ENCODE peak calls at places on chromosomes 2 and 18, in nine cellular contexts. A is CD8-positive, alpha-beta memory T cell; N is hepatocyte; H is fibroblast of lung; L is neuronal stem cell; V is vagina; I is tibial artery; G is lung; K is lower lobe of right lung. R is an unnamed sample.

GRCh38 chr18:48933578-48934399 is 17.0 kb downstream of the SMAD7 start:
- DNase-seq in A (no peak), N (no peak), V (no peak), G (no peak), I (no peak), L (no peak), H (no peak), K (peak), R (no peak)

GRCh38 chr2:88826399-88826798 is 134.9 kb downstream of the RPIA start:
- DNase-seq in H (no peak), K (no peak), L (no peak), N (no peak), I (no peak), V (no peak), A (no peak), G (no peak), R (no peak)

GRCh38 chr2:29053223-29053622 is 21.1 kb downstream of the PCARE start:
- DNase-seq in L (no peak), H (no peak), K (no peak), N (no peak), G (no peak), V (no peak), A (no peak), I (no peak), R (no peak)

GRCh38 chr2:240429872-240430491 is 5.5 kb upstream of the GPC1 start:
- DNase-seq in I (no peak), A (no peak), K (peak), L (no peak), N (no peak), H (no peak), G (no peak), V (no peak), R (peak)

GRCh38 chr2:16828828-16829160 is 163.2 kb upstream of the CYRIA start:
- DNase-seq in K (no peak), I (no peak), A (no peak), N (no peak), V (no peak), L (no peak), H (no peak), G (no peak), R (no peak)

GRCh38 chr2:38959464-38959863 is 69.8 kb downstream of the ARHGEF33 start:
- DNase-seq in H (no peak), I (no peak), K (no peak), L (no peak), N (no peak), V (no peak), A (no peak), G (no peak), R (peak)

GRCh38 chr2:105358593-105358992 is 21.3 kb downstream of the C2orf49 start:
- DNase-seq in I (no peak), V (no peak), H (no peak), L (no peak), N (no peak), K (no peak), A (no peak), G (no peak), R (no peak)

GRCh38 chr2:7083580-7084509 is 166.6 kb downstream of the RNF144A start:
- DNase-seq in K (no peak), I (no peak), A (no peak), V (no peak), L (no peak), G (no peak), H (peak), N (peak), R (no peak)

GRCh38 chr2:201966691-201967388 is 66.8 kb upstream of the FZD7 start:
- DNase-seq in G (no peak), I (no peak), K (peak), V (no peak), A (no peak), N (no peak), H (no peak), L (no peak), R (no peak)

GRCh38 chr18:50340078-50340477 is 34.8 kb upstream of the SKA1 start:
- DNase-seq in L (no peak), I (no peak), H (no peak), V (no peak), G (no peak), A (no peak), N (no peak), K (no peak), R (no peak)

GRCh38 chr2:102486941-102487702 is 14.1 kb downstream of the SLC9A4 start:
- DNase-seq in V (no peak), G (no peak), H (no peak), L (no peak), I (no peak), N (no peak), A (no peak), K (no peak), R (no peak)

GRCh38 chr2:135023886-135024285 is 23.4 kb downstream of the MAP3K19 start:
- DNase-seq in A (no peak), H (no peak), G (no peak), I (no peak), K (no peak), V (no peak), N (no peak), L (no peak), R (no peak)

GRCh38 chr18:9869713-9870430 is 15.9 kb upstream of the TXNDC2 start:
- DNase-seq in G (no peak), L (no peak), I (no peak), N (peak), H (peak), A (no peak), V (no peak), K (no peak), R (no peak)

GRCh38 chr2:222891890-222892289 is 31.1 kb downstream of the ACSL3 start:
- DNase-seq in I (no peak), N (no peak), L (no peak), V (no peak), A (no peak), G (no peak), H (peak), K (no peak), R (no peak)

GRCh38 chr2:66885775-66886402 is 451.0 kb downstream of the MEIS1 start:
- DNase-seq in K (no peak), V (no peak), L (no peak), I (no peak), A (no peak), G (no peak), H (no peak), N (no peak), R (no peak)

GRCh38 chr2:18889565-18890332 is 300.4 kb upstream of the NT5C1B start:
- DNase-seq in H (no peak), V (no peak), K (no peak), L (no peak), I (no peak), N (no peak), A (no peak), G (no peak), R (no peak)

GRCh38 chr2:155633887-155634570 is 698.5 kb downstream of the NR4A2 start:
- DNase-seq in G (no peak), A (no peak), H (no peak), L (no peak), V (no peak), I (no peak), K (no peak), N (no peak), R (no peak)

GRCh38 chr2:77816618-77817017 is 294.4 kb upstream of the LRRTM4 start:
- DNase-seq in H (no peak), G (no peak), A (no peak), V (no peak), K (no peak), L (no peak), N (no peak), I (no peak), R (no peak)

GRCh38 chr2:152407204-152407721 is 72.3 kb downstream of the FMNL2 start:
- DNase-seq in G (no peak), V (no peak), H (peak), I (peak), N (peak), A (no peak), L (peak), K (no peak), R (peak)

GRCh38 chr2:172833898-172834297 is 98.3 kb downstream of the RAPGEF4 start:
- DNase-seq in K (no peak), V (no peak), L (no peak), H (peak), A (no peak), G (no peak), N (no peak), I (no peak), R (no peak)

GRCh38 chr18:52569492-52569891 is 229.5 kb downstream of the DCC start:
- DNase-seq in I (no peak), L (no peak), H (peak), K (no peak), G (no peak), A (no peak), V (no peak), N (no peak), R (no peak)

GRCh38 chr18:77021075-77021474 is 111.5 kb downstream of the MBP start:
- DNase-seq in L (no peak), V (no peak), H (no peak), G (no peak), I (no peak), K (no peak), N (no peak), A (no peak), R (no peak)

GRCh38 chr2:105496271-105496670 is 97.4 kb upstream of the FHL2 start:
- DNase-seq in G (peak), V (no peak), I (no peak), A (no peak), K (no peak), N (no peak), H (no peak), L (no peak), R (no peak)

GRCh38 chr2:1784087-1784486 is 39.8 kb upstream of the PXDN start:
- DNase-seq in K (no peak), L (no peak), G (no peak), V (no peak), H (peak), I (no peak), A (no peak), N (no peak), R (peak)

GRCh38 chr2:69641887-69642708 is 1.4 kb downstream of the AAK1 start:
- DNase-seq in G (no peak), H (no peak), V (no peak), A (peak), N (no peak), L (no peak), I (no peak), K (no peak), R (no peak)

GRCh38 chr2:201886504-201886903 is 80.2 kb downstream of the CDK15 start:
- DNase-seq in A (no peak), N (no peak), I (no peak), G (no peak), V (no peak), K (no peak), H (no peak), L (no peak), R (no peak)

GRCh38 chr2:161230959-161231358 is 70.7 kb downstream of the TANK start:
- DNase-seq in G (no peak), A (no peak), N (no peak), L (no peak), V (no peak), K (no peak), I (no peak), H (no peak), R (no peak)

GRCh38 chr2:69184224-69184623 is 171.2 kb downstream of the ANTXR1 start:
- DNase-seq in G (no peak), K (no peak), A (no peak), H (no peak), I (no peak), N (no peak), V (no peak), L (no peak), R (no peak)

GRCh38 chr2:173160618-173161017 is 85.0 kb downstream of the MAP3K20 start:
- DNase-seq in I (no peak), K (no peak), H (no peak), N (no peak), L (no peak), G (no peak), A (no peak), V (no peak), R (no peak)

GRCh38 chr2:96163768-96164429 is 18.7 kb upstream of the DUSP2 start:
- DNase-seq in A (peak), L (no peak), K (no peak), V (peak), G (no peak), H (no peak), I (no peak), N (no peak), R (no peak)

GRCh38 chr2:42304059-42304713 is 56.8 kb downstream of the COX7A2L start:
- DNase-seq in L (no peak), V (no peak), N (no peak), A (no peak), I (no peak), H (no peak), G (no peak), K (no peak), R (no peak)

GRCh38 chr2:71877636-71878035 is 270.0 kb downstream of the CYP26B1 start:
- DNase-seq in V (no peak), N (no peak), A (no peak), H (no peak), I (no peak), K (no peak), L (no peak), G (no peak), R (no peak)

GRCh38 chr2:101803128-101803527 is 105.6 kb downstream of the MAP4K4 start:
- DNase-seq in V (no peak), K (no peak), I (no peak), N (no peak), A (no peak), H (no peak), G (no peak), L (no peak), R (no peak)

GRCh38 chr18:24054130-24054529 is 39.6 kb downstream of the TTC39C start:
- DNase-seq in L (no peak), H (peak), N (no peak), I (no peak), V (no peak), A (no peak), G (no peak), K (no peak), R (no peak)

GRCh38 chr2:150491943-150492342 is 4.5 kb upstream of the RND3 start:
- DNase-seq in I (no peak), L (no peak), N (no peak), H (peak), K (no peak), V (no peak), A (no peak), G (no peak), R (no peak)

GRCh38 chr18:59783138-59783537 is 85.9 kb upstream of the CCBE1 start:
- DNase-seq in K (no peak), H (peak), V (no peak), A (no peak), I (no peak), N (peak), G (no peak), L (peak), R (no peak)

GRCh38 chr18:79903787-79904356 is 47.6 kb downstream of the SLC66A2 start:
- DNase-seq in L (no peak), K (no peak), V (peak), A (no peak), N (no peak), H (no peak), I (peak), G (no peak), R (peak)

GRCh38 chr18:48582946-48583345 is 44.1 kb downstream of the CTIF start:
- DNase-seq in H (no peak), G (no peak), V (no peak), I (no peak), L (no peak), N (no peak), K (no peak), A (no peak), R (peak)

DNA sequence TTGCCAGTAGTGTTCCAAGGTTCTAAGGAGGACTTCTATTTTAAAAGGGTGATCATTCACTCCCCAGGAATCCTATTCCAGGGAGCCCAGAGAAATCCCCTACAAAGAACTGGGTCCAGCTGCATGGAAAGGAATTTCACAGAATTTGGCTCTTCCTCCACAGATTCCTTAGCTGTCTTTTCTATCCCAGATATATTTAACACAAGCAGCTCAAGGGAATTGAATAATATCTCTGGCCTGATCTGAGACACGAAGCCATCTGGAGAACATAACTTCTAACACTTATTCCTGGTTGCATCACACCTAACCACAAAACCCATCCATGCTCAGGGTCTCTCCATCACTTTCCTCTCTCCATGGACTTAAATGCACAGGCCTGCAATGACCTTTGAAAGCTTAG is 306.7 kb upstream of the ACVR2A start:
- DNase-seq in G (no peak), N (no peak), I (no peak), V (no peak), A (no peak), K (no peak), L (no peak), H (peak), R (no peak)
- H3K4me3 ChIP-seq in G (no peak), N (no peak), I (no peak), V (no peak), A (no peak), K (no peak), L (no peak), H (no peak), R (no peak)

GRCh38 chr2:191204443-191204842 is 40.8 kb upstream of the MYO1B start:
- DNase-seq in H (no peak), N (no peak), L (no peak), I (no peak), G (no peak), V (no peak), A (no peak), K (no peak), R (no peak)

GRCh38 chr2:191200910-191201309 is 44.3 kb upstream of the MYO1B start:
- DNase-seq in V (no peak), K (no peak), G (no peak), L (no peak), H (no peak), I (no peak), N (no peak), A (no peak), R (no peak)

GRCh38 chr2:191202209-191202721 is 42.9 kb upstream of the MYO1B start:
- DNase-seq in K (no peak), L (no peak), V (no peak), I (no peak), A (no peak), G (no peak), H (peak), N (no peak), R (no peak)

GRCh38 chr2:191199929-191200328 is 45.3 kb upstream of the MYO1B start:
- DNase-seq in G (no peak), A (no peak), I (no peak), H (no peak), N (no peak), V (no peak), L (no peak), K (no peak), R (no peak)

GRCh38 chr2:191202881-191203397 is 42.3 kb upstream of the MYO1B start:
- DNase-seq in H (peak), L (no peak), G (no peak), A (no peak), N (no peak), K (no peak), V (no peak), I (no peak), R (no peak)
- H3K27ac ChIP-seq in H (peak), L (no peak), G (peak), A (no peak), N (peak), K (peak), V (no peak), I (no peak), R (no peak)

GRCh38 chr2:74516070-74516633 is 1.9 kb downstream of the TLX2 start:
- DNase-seq in I (peak), H (no peak), A (peak), K (peak), G (peak), L (no peak), N (peak), V (no peak), R (peak)
- H3K4me3 ChIP-seq in I (peak), H (no peak), A (no peak), K (peak), G (peak), L (peak), N (no peak), V (peak), R (no peak)

GRCh38 chr18:7601936-7602335 is 34.8 kb downstream of the PTPRM start:
- DNase-seq in A (no peak), H (no peak), I (no peak), N (no peak), K (no peak), L (no peak), G (no peak), V (no peak), R (no peak)
- H3K27ac ChIP-seq in A (no peak), H (no peak), I (no peak), N (no peak), K (no peak), L (no peak), G (no peak), V (no peak), R (no peak)

GRCh38 chr2:111698743-111699554 is 185.0 kb downstream of the ANAPC1 start:
- DNase-seq in I (peak), L (no peak), H (peak), A (no peak), G (peak), K (peak), N (peak), V (no peak), R (peak)
- H3K4me3 ChIP-seq in I (no peak), L (no peak), H (no peak), A (no peak), G (no peak), K (no peak), N (no peak), V (no peak), R (no peak)

DNA sequence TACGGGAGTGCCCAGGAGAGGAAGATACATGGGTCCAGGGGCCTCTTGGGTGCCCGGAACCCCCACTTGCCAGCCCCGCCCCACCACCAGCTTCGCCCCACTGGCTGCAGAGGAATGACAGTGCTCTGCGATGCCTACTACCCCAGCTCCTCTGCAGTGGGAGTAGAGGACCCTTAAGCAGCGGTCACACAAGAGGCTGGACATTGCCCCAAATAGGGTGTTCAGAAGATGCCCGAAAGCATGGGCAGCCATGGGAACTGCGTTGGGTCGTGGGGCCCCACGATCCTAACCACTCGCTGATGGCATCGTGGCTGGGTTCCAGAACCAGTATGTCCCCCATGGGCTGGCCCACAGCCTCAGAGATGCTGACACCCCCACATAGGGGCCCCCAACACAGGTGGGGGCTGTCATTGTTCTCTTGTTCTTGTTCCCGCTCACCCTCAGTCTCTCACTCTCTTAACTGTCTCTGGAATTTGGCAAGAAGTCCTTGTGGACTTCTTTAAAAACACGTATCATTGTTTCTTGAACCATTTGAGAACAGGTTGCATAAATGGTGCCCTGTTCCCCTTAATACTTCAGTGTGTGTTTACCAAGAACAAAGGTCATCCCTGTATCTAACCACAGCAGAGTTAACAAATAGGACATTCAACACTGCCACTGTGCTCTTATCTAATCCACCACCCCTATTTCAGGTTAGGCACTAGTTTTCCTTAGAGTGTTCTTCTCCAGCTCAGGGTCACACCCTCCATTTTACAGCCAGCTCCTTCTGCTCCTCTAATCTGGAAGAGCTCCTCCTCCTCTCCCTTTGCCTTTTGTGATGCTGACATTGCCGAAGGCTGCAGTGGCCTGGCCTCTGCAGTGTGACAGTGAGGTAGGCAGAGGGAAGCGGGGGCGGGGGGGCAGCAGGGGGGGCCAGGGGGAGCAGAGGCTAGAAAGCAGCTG is 76.3 kb downstream of the STPG4 start:
- DNase-seq in K (no peak), N (peak), V (no peak), I (no peak), H (no peak), G (no peak), A (no peak), L (no peak), R (peak)
- H3K27ac ChIP-seq in K (peak), N (peak), V (peak), I (no peak), H (no peak), G (no peak), A (no peak), L (no peak), R (no peak)

GRCh38 chr2:207233731-207234130 is 68.0 kb upstream of the KLF7 start:
- DNase-seq in V (no peak), K (no peak), N (no peak), I (no peak), H (no peak), L (no peak), G (no peak), A (no peak), R (no peak)

GRCh38 chr2:207235621-207236020 is 69.9 kb upstream of the KLF7 start:
- DNase-seq in V (no peak), A (no peak), L (no peak), I (no peak), H (no peak), G (no peak), N (no peak), K (no peak), R (no peak)

GRCh38 chr2:207239222-207239674 is 73.5 kb upstream of the KLF7 start:
- DNase-seq in A (no peak), V (no peak), N (peak), I (peak), L (no peak), G (peak), H (peak), K (peak), R (peak)

GRCh38 chr2:207239754-207240494 is 74.2 kb upstream of the KLF7 start:
- DNase-seq in G (no peak), A (no peak), L (no peak), K (no peak), H (peak), V (no peak), N (no peak), I (no peak), R (no peak)

GRCh38 chr2:207236156-207236935 is 70.6 kb upstream of the KLF7 start:
- DNase-seq in V (no peak), I (peak), H (no peak), K (peak), A (no peak), G (no peak), L (no peak), N (no peak), R (no peak)
- H3K4me3 ChIP-seq in V (no peak), I (no peak), H (no peak), K (no peak), A (no peak), G (no peak), L (no peak), N (no peak), R (no peak)

GRCh38 chr2:232779465-232779864 is 3.1 kb upstream of the KCNJ13 start:
- DNase-seq in V (no peak), A (no peak), I (no peak), L (no peak), G (no peak), H (no peak), K (no peak), N (peak), R (no peak)
- H3K27ac ChIP-seq in V (no peak), A (no peak), I (no peak), L (no peak), G (no peak), H (no peak), K (no peak), N (peak), R (no peak)